ENCODE peak calls at places on chromosomes 12 and 14, in five cellular contexts. F, I, W, H and D are unnamed samples.

GRCh38 chr12:12518464-12518845 is 44.2 kb downstream of the DUSP16 start:
- DNase-seq in F (no peak), I (no peak), W (no peak), H (no peak), D (no peak)

GRCh38 chr14:102181187-102181586 is 41.5 kb downstream of the WDR20 start:
- DNase-seq in F (no peak), I (no peak), W (no peak), H (no peak), D (no peak)

GRCh38 chr14:69569859-69570258 is 4.8 kb downstream of the CCDC177 start:
- DNase-seq in F (no peak), I (no peak), W (no peak), H (no peak), D (no peak)

GRCh38 chr12:2414810-2415567 is 362.2 kb downstream of the CACNA1C start:
- DNase-seq in F (no peak), I (no peak), W (peak; percentile 45), H (no peak), D (no peak)

GRCh38 chr14:61178226-61179060 is 102.7 kb downstream of the TMEM30B start:
- DNase-seq in F (no peak), I (no peak), W (no peak), H (no peak), D (peak; percentile 29)

GRCh38 chr14:68978550-68978911 is 571 bp downstream of the ACTN1 start:
- DNase-seq in F (peak; percentile 71), I (peak; percentile 28), W (peak; percentile 83), H (no peak), D (no peak)

GRCh38 chr12:16599081-16599480 is 6.9 kb downstream of the LMO3 start:
- DNase-seq in F (no peak), I (no peak), W (no peak), H (no peak), D (no peak)

GRCh38 chr12:27924350-27925140 is 48.0 kb downstream of the PTHLH start:
- DNase-seq in F (no peak), I (no peak), W (no peak), H (no peak), D (no peak)

GRCh38 chr12:65121049-65121955 is at the start of gene WIF1:
- DNase-seq in F (peak; percentile 65), I (no peak), W (no peak), H (no peak), D (no peak)